ENCODE peak calls at places on chromosomes 3 and 15, in ten cellular contexts. One of them, this sample, is unnamed.

GRCh38 chr3:53039376-53039752 is 6.5 kb downstream of the SFMBT1 start:
- DNase-seq in NCI-H82: no peak
- DNase-seq in cardiac muscle cell: no peak
- DNase-seq in DMS153: no peak
- DNase-seq in naive thymus-derived CD4-positive, alpha-beta T cell: no peak
- DNase-seq in Panc1: no peak
- DNase-seq in AG04450: no peak
- DNase-seq in effector memory CD4-positive, alpha-beta T cell: no peak
- DNase-seq in AG09309: no peak
- DNase-seq in NCI-H146: no peak
- DNase-seq in this sample: no peak

GRCh38 chr15:72227192-72227586 is 3.8 kb downstream of the PKM start:
- DNase-seq in NCI-H82: peak
- DNase-seq in cardiac muscle cell: peak
- DNase-seq in DMS153: no peak
- DNase-seq in naive thymus-derived CD4-positive, alpha-beta T cell: no peak
- DNase-seq in Panc1: no peak
- DNase-seq in AG04450: no peak
- DNase-seq in effector memory CD4-positive, alpha-beta T cell: no peak
- DNase-seq in AG09309: peak
- DNase-seq in NCI-H146: no peak
- DNase-seq in this sample: no peak

GRCh38 chr3:8619548-8619947 is 25.1 kb downstream of the SSUH2 start:
- DNase-seq in NCI-H82: no peak
- DNase-seq in cardiac muscle cell: peak
- DNase-seq in DMS153: no peak
- DNase-seq in naive thymus-derived CD4-positive, alpha-beta T cell: no peak
- DNase-seq in Panc1: no peak
- DNase-seq in AG04450: peak
- DNase-seq in effector memory CD4-positive, alpha-beta T cell: no peak
- DNase-seq in AG09309: no peak
- DNase-seq in NCI-H146: no peak
- DNase-seq in this sample: no peak

GRCh38 chr3:47365213-47366153 is 15.3 kb upstream of the PTPN23 start:
- DNase-seq in NCI-H82: no peak
- DNase-seq in cardiac muscle cell: peak
- DNase-seq in DMS153: no peak
- DNase-seq in naive thymus-derived CD4-positive, alpha-beta T cell: no peak
- DNase-seq in Panc1: no peak
- DNase-seq in AG04450: peak
- DNase-seq in effector memory CD4-positive, alpha-beta T cell: no peak
- DNase-seq in AG09309: peak
- DNase-seq in NCI-H146: no peak
- DNase-seq in this sample: peak

GRCh38 chr3:164458986-164459385 is 619.3 kb downstream of the SI start:
- DNase-seq in NCI-H82: no peak
- DNase-seq in cardiac muscle cell: peak
- DNase-seq in DMS153: no peak
- DNase-seq in naive thymus-derived CD4-positive, alpha-beta T cell: no peak
- DNase-seq in Panc1: no peak
- DNase-seq in AG04450: no peak
- DNase-seq in effector memory CD4-positive, alpha-beta T cell: no peak
- DNase-seq in AG09309: peak
- DNase-seq in NCI-H146: no peak
- DNase-seq in this sample: no peak

GRCh38 chr3:182046365-182046764 is 334.6 kb downstream of the SOX2 start:
- DNase-seq in NCI-H82: no peak
- DNase-seq in cardiac muscle cell: no peak
- DNase-seq in DMS153: peak
- DNase-seq in naive thymus-derived CD4-positive, alpha-beta T cell: no peak
- DNase-seq in Panc1: no peak
- DNase-seq in AG04450: no peak
- DNase-seq in effector memory CD4-positive, alpha-beta T cell: no peak
- DNase-seq in AG09309: no peak
- DNase-seq in NCI-H146: no peak
- DNase-seq in this sample: no peak

GRCh38 chr3:72591522-72592421 is 256.5 kb downstream of the SHQ1 start:
- DNase-seq in NCI-H82: no peak
- DNase-seq in cardiac muscle cell: peak
- DNase-seq in DMS153: no peak
- DNase-seq in naive thymus-derived CD4-positive, alpha-beta T cell: no peak
- DNase-seq in Panc1: no peak
- DNase-seq in AG04450: peak
- DNase-seq in effector memory CD4-positive, alpha-beta T cell: no peak
- DNase-seq in AG09309: peak
- DNase-seq in NCI-H146: no peak
- DNase-seq in this sample: peak

GRCh38 chr3:40043444-40043755 is 234.0 kb downstream of the MYRIP start:
- DNase-seq in NCI-H82: no peak
- DNase-seq in cardiac muscle cell: peak
- DNase-seq in DMS153: no peak
- DNase-seq in naive thymus-derived CD4-positive, alpha-beta T cell: no peak
- DNase-seq in Panc1: no peak
- DNase-seq in AG04450: no peak
- DNase-seq in effector memory CD4-positive, alpha-beta T cell: no peak
- DNase-seq in AG09309: peak
- DNase-seq in NCI-H146: no peak
- DNase-seq in this sample: peak

This sample was measured in HFF-Myc.